ENCODE peak calls at places on chromosomes 12 and 14, in five cellular contexts. S is tibial artery, F is cardiac fibroblast, E is iPS DF 6.9, Z is psoas muscle. R is an unnamed sample.

GRCh38 chr12:51371295-51371953 is 19.8 kb downstream of the GALNT6 start:
- DNase-seq in Z (peak; percentile 75), E (no peak), F (peak; percentile 97), S (peak; percentile 90), R (no peak)

GRCh38 chr14:103058209-103059055 is 1.1 kb upstream of the CDC42BPB start:
- DNase-seq in F (peak; percentile 20), E (no peak), S (peak; percentile 69), Z (no peak), R (no peak)

GRCh38 chr12:98253641-98254040 is 261.7 kb upstream of the TMPO start:
- DNase-seq in E (no peak), F (no peak), S (no peak), Z (no peak), R (no peak)

GRCh38 chr14:96470331-96470730 is 31.9 kb upstream of the PAPOLA start:
- DNase-seq in S (no peak), E (no peak), F (no peak), Z (no peak), R (no peak)

GRCh38 chr14:75010472-75010871 is 7.8 kb downstream of the EIF2B2 start:
- DNase-seq in E (no peak), Z (no peak), F (no peak), S (no peak), R (no peak)

GRCh38 chr14:22671622-22672021 is 27.5 kb upstream of the OR6J1 start:
- DNase-seq in Z (no peak), F (no peak), S (no peak), E (no peak), R (no peak)

GRCh38 chr14:98198385-98198784 is 1073.6 kb downstream of the BCL11B start:
- DNase-seq in E (no peak), S (no peak), Z (no peak), F (no peak), R (no peak)

GRCh38 chr14:89701079-89702043 is 253.2 kb downstream of the EFCAB11 start:
- DNase-seq in S (peak; percentile 86), Z (peak; percentile 89), F (peak; percentile 63), E (peak; percentile 52), R (peak; percentile 86)

GRCh38 chr14:103382375-103382774 is 2.8 kb upstream of the MARK3 start:
- DNase-seq in Z (no peak), S (no peak), E (no peak), F (peak; percentile 72), R (no peak)

GRCh38 chr12:84508943-84509342 is 403.7 kb downstream of the SLC6A15 start:
- DNase-seq in E (no peak), S (no peak), Z (no peak), F (no peak), R (no peak)

GRCh38 chr14:29442720-29443119 is 484.9 kb downstream of the PRKD1 start:
- DNase-seq in E (no peak), F (peak; percentile 82), Z (no peak), S (no peak), R (no peak)

GRCh38 chr14:68250950-68251765 is 431.6 kb downstream of the RAD51B start:
- DNase-seq in Z (no peak), S (no peak), F (no peak), E (no peak), R (no peak)

GRCh38 chr14:68705741-68706283 is 87.1 kb downstream of the ZFP36L1 start:
- DNase-seq in E (no peak), S (no peak), Z (no peak), F (no peak), R (no peak)

GRCh38 chr12:102120886-102121285 is 903 bp downstream of the PARPBP start:
- DNase-seq in F (peak; percentile 36), E (no peak), S (no peak), Z (no peak), R (no peak)

GRCh38 chr12:6038160-6038559 is 86.3 kb downstream of the VWF start:
- DNase-seq in E (peak; percentile 97), S (no peak), Z (no peak), F (peak; percentile 91), R (peak; percentile 61)

GRCh38 chr14:74881425-74882102 is at the start of gene DLST:
- DNase-seq in S (peak; percentile 90), Z (peak; percentile 89), F (peak; percentile 87), E (peak; percentile 63), R (peak; percentile 80)

GRCh38 chr14:34174973-34175372 is 224.1 kb upstream of the EGLN3 start:
- DNase-seq in Z (no peak), F (no peak), E (no peak), S (no peak), R (no peak)

GRCh38 chr14:68317239-68317638 is 475.6 kb downstream of the ZFP36L1 start:
- DNase-seq in S (no peak), E (no peak), Z (no peak), F (no peak), R (no peak)

GRCh38 chr14:35254736-35255135 is 37.4 kb upstream of the PSMA6 start:
- DNase-seq in S (no peak), Z (no peak), F (no peak), E (no peak), R (no peak)

GRCh38 chr14:57009585-57010515 is 199.6 kb upstream of the OTX2 start:
- DNase-seq in Z (no peak), F (no peak), S (no peak), E (no peak), R (no peak)

GRCh38 chr14:103057028-103057371 is 349 bp downstream of the CDC42BPB start:
- DNase-seq in F (peak; percentile 23), S (peak; percentile 69), E (no peak), Z (no peak), R (no peak)

GRCh38 chr12:4956968-4957367 is 47.3 kb downstream of the KCNA1 start:
- DNase-seq in E (no peak), Z (no peak), S (no peak), F (no peak), R (no peak)

GRCh38 chr12:25263594-25263993 is 12.9 kb upstream of the KRAS start:
- DNase-seq in S (no peak), F (no peak), Z (no peak), E (no peak), R (no peak)

GRCh38 chr12:46470039-46470627 is 97.6 kb upstream of the SLC38A2 start:
- DNase-seq in F (no peak), E (no peak), Z (no peak), S (no peak), R (no peak)

GRCh38 chr14:50045039-50045711 is 71.2 kb downstream of the VCPKMT start:
- DNase-seq in E (no peak), S (peak; percentile 90), F (peak; percentile 77), Z (peak; percentile 78), R (peak; percentile 94)

GRCh38 chr14:96077983-96078686 is 39.0 kb downstream of the C14orf132 start:
- DNase-seq in S (no peak), Z (no peak), E (no peak), F (no peak), R (no peak)